ENCODE peak calls at places on chromosomes 5 and 9, in seven cellular contexts. One of them, this sample, is unnamed.

GRCh38 chr9:120733190-120733589 is 18.9 kb upstream of the MEGF9 start:
- DNase-seq in OCI-LY7: no peak
- DNase-seq in HFF-Myc: no peak
- DNase-seq in upper lobe of left lung: no peak
- DNase-seq in coronary artery: peak
- DNase-seq in GM12865: no peak
- DNase-seq in IMR-90: peak
- DNase-seq in this sample: no peak

GRCh38 chr5:54362992-54363630 is 52.7 kb upstream of the ARL15 start:
- DNase-seq in OCI-LY7: no peak
- DNase-seq in HFF-Myc: no peak
- DNase-seq in upper lobe of left lung: no peak
- DNase-seq in coronary artery: no peak
- DNase-seq in GM12865: no peak
- DNase-seq in IMR-90: no peak
- DNase-seq in this sample: no peak

GRCh38 chr5:41722359-41722950 is 147.8 kb downstream of the OXCT1 start:
- DNase-seq in OCI-LY7: no peak
- DNase-seq in HFF-Myc: no peak
- DNase-seq in upper lobe of left lung: no peak
- DNase-seq in coronary artery: no peak
- DNase-seq in GM12865: no peak
- DNase-seq in IMR-90: peak
- DNase-seq in this sample: no peak

GRCh38 chr5:41924872-41925554 is at the start of gene FBXO4:
- DNase-seq in OCI-LY7: no peak
- DNase-seq in HFF-Myc: peak
- DNase-seq in upper lobe of left lung: peak
- DNase-seq in coronary artery: peak
- DNase-seq in GM12865: peak
- DNase-seq in IMR-90: peak
- DNase-seq in this sample: peak

GRCh38 chr9:137406085-137406773 is 16.7 kb downstream of the EXD3 start:
- DNase-seq in OCI-LY7: no peak
- DNase-seq in HFF-Myc: no peak
- DNase-seq in upper lobe of left lung: peak
- DNase-seq in coronary artery: no peak
- DNase-seq in GM12865: no peak
- DNase-seq in IMR-90: no peak
- DNase-seq in this sample: no peak

GRCh38 chr9:81759680-81760215 is 70.4 kb upstream of the TLE1 start:
- DNase-seq in OCI-LY7: no peak
- DNase-seq in HFF-Myc: peak
- DNase-seq in upper lobe of left lung: no peak
- DNase-seq in coronary artery: no peak
- DNase-seq in GM12865: no peak
- DNase-seq in IMR-90: peak
- DNase-seq in this sample: peak

GRCh38 chr5:179118756-179119414 is 58.7 kb downstream of the ZNF354C start:
- DNase-seq in OCI-LY7: no peak
- DNase-seq in HFF-Myc: no peak
- DNase-seq in upper lobe of left lung: no peak
- DNase-seq in coronary artery: peak
- DNase-seq in GM12865: no peak
- DNase-seq in IMR-90: no peak
- DNase-seq in this sample: no peak

GRCh38 chr9:30774326-30774725 is 1610.1 kb upstream of the ACO1 start:
- DNase-seq in OCI-LY7: no peak
- DNase-seq in HFF-Myc: no peak
- DNase-seq in upper lobe of left lung: peak
- DNase-seq in coronary artery: no peak
- DNase-seq in GM12865: peak
- DNase-seq in IMR-90: no peak
- DNase-seq in this sample: no peak

DNA sequence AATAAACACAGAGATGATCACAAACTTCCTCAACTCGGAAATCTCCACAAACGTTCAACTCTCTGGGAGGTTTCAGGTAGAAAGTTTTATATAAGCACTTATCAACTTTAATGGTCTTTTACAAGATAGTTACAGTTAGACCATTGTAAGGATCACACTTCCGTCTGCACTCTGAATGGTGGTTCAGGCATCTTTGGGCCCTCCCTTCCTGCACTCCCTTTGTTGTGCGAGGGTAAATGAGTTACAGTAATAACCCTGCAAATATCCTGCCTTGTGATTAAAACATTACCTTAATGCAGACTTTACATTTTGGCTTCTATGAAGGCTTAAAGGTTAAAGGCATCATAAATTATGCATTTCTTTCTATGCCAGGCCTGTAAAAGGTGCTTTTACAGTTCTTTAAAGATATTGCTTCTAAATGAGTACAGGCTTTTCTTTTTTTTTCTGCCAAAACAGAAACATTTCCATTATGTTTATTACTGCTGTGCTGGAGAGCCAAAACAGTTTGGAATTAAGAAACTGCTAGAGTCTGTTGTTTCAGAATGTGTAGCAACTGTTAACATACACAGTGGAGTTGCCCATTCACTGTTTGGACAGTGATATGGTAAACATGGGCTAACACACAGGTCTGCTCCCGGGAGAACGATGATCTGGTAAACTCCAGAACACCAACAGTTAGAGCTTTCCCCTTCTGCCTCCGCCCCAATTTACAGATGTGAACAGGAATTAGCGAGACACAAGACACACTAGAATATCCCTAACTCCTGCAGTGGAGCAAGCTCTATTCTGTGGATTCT is 1.1 kb downstream of the PRUNE2 start:
- DNase-seq in OCI-LY7: no peak
- DNase-seq in HFF-Myc: no peak
- DNase-seq in upper lobe of left lung: no peak
- DNase-seq in coronary artery: no peak
- DNase-seq in GM12865: no peak
- DNase-seq in IMR-90: no peak
- DNase-seq in this sample: no peak
- H3K4me3 ChIP-seq in OCI-LY7: no peak
- H3K4me3 ChIP-seq in HFF-Myc: peak
- H3K4me3 ChIP-seq in upper lobe of left lung: peak
- H3K4me3 ChIP-seq in coronary artery: peak
- H3K4me3 ChIP-seq in GM12865: no peak
- H3K4me3 ChIP-seq in IMR-90: peak
- H3K4me3 ChIP-seq in this sample: no peak

DNA sequence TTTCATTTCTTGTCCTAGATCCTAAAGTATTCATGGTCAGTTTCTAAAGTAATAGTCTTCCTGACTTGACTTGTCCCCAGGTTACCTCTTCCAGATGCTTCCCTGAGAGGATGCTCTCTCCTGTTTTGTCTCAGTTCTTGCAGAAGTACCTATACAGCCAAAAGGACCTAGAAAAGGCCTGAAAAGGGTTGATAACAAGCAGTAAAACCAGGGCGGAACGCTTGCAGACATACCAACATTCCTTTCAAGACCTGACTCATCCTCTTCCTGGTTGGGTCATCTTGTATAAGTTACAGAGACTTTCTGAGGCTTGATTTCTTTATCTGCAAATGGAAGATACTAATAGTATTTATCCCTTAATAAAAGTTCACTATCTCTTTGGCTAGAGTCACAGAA is 77.2 kb upstream of the ZFAND5 start:
- DNase-seq in OCI-LY7: no peak
- DNase-seq in HFF-Myc: peak
- DNase-seq in upper lobe of left lung: no peak
- DNase-seq in coronary artery: no peak
- DNase-seq in GM12865: no peak
- DNase-seq in IMR-90: peak
- DNase-seq in this sample: peak
- H3K4me3 ChIP-seq in OCI-LY7: no peak
- H3K4me3 ChIP-seq in HFF-Myc: no peak
- H3K4me3 ChIP-seq in upper lobe of left lung: no peak
- H3K4me3 ChIP-seq in coronary artery: no peak
- H3K4me3 ChIP-seq in GM12865: no peak
- H3K4me3 ChIP-seq in IMR-90: no peak
- H3K4me3 ChIP-seq in this sample: no peak

DNA sequence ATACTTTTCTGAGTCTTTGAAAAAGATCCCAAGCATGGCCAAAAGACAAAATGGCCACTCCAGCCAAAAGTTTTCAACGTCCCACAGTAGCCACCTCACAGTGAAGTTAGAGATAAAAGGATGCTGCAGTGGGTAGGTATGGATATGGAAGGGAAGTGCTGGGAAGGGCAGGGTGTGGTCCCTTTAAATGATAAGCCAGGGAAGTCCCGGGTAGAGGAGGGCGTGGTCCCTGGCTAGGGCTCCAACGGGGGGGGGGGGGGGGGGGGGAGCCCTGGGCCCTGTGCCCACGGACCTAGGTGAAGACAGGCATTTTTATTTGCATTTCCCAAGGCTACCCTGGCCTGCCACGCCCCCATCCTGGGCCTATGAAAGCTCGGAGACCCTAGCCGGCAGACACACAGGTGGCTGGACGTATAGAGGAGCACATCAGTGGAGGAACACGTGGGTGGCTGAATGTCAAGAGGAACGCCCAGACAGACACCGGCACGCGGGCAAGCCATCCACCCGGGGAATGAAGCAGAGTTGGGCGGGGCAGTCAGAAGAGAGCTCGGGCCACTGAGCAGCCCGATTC is 306.7 kb downstream of the NFIB start:
- DNase-seq in OCI-LY7: no peak
- DNase-seq in HFF-Myc: no peak
- DNase-seq in upper lobe of left lung: peak
- DNase-seq in coronary artery: no peak
- DNase-seq in GM12865: no peak
- DNase-seq in IMR-90: no peak
- DNase-seq in this sample: no peak
- H3K4me3 ChIP-seq in OCI-LY7: no peak
- H3K4me3 ChIP-seq in HFF-Myc: no peak
- H3K4me3 ChIP-seq in upper lobe of left lung: no peak
- H3K4me3 ChIP-seq in coronary artery: no peak
- H3K4me3 ChIP-seq in GM12865: no peak
- H3K4me3 ChIP-seq in IMR-90: no peak
- H3K4me3 ChIP-seq in this sample: no peak

GRCh38 chr5:154966081-154966841 is 25.4 kb downstream of the MRPL22 start:
- DNase-seq in OCI-LY7: no peak
- DNase-seq in HFF-Myc: no peak
- DNase-seq in upper lobe of left lung: no peak
- DNase-seq in coronary artery: no peak
- DNase-seq in GM12865: no peak
- DNase-seq in IMR-90: no peak
- DNase-seq in this sample: no peak
- H3K4me3 ChIP-seq in OCI-LY7: no peak
- H3K4me3 ChIP-seq in HFF-Myc: no peak
- H3K4me3 ChIP-seq in upper lobe of left lung: peak
- H3K4me3 ChIP-seq in coronary artery: no peak
- H3K4me3 ChIP-seq in GM12865: no peak
- H3K4me3 ChIP-seq in IMR-90: no peak
- H3K4me3 ChIP-seq in this sample: no peak

GRCh38 chr5:68669864-68670263 is 423.9 kb upstream of the SLC30A5 start:
- DNase-seq in OCI-LY7: no peak
- DNase-seq in HFF-Myc: no peak
- DNase-seq in upper lobe of left lung: no peak
- DNase-seq in coronary artery: no peak
- DNase-seq in GM12865: no peak
- DNase-seq in IMR-90: no peak
- DNase-seq in this sample: no peak

GRCh38 chr5:68673451-68674180 is 420.2 kb upstream of the SLC30A5 start:
- DNase-seq in OCI-LY7: no peak
- DNase-seq in HFF-Myc: no peak
- DNase-seq in upper lobe of left lung: no peak
- DNase-seq in coronary artery: no peak
- DNase-seq in GM12865: no peak
- DNase-seq in IMR-90: no peak
- DNase-seq in this sample: no peak
- H3K4me3 ChIP-seq in OCI-LY7: no peak
- H3K4me3 ChIP-seq in HFF-Myc: no peak
- H3K4me3 ChIP-seq in upper lobe of left lung: peak
- H3K4me3 ChIP-seq in coronary artery: no peak
- H3K4me3 ChIP-seq in GM12865: no peak
- H3K4me3 ChIP-seq in IMR-90: no peak
- H3K4me3 ChIP-seq in this sample: no peak

GRCh38 chr9:36276840-36277239 is 18.6 kb upstream of the GNE start:
- DNase-seq in OCI-LY7: no peak
- DNase-seq in HFF-Myc: peak
- DNase-seq in upper lobe of left lung: no peak
- DNase-seq in coronary artery: no peak
- DNase-seq in GM12865: no peak
- DNase-seq in IMR-90: peak
- DNase-seq in this sample: peak

GRCh38 chr9:36280989-36281388 is 22.7 kb upstream of the GNE start:
- DNase-seq in OCI-LY7: no peak
- DNase-seq in HFF-Myc: no peak
- DNase-seq in upper lobe of left lung: no peak
- DNase-seq in coronary artery: no peak
- DNase-seq in GM12865: no peak
- DNase-seq in IMR-90: no peak
- DNase-seq in this sample: no peak

GRCh38 chr9:36275060-36275459 is 16.8 kb upstream of the GNE start:
- DNase-seq in OCI-LY7: no peak
- DNase-seq in HFF-Myc: no peak
- DNase-seq in upper lobe of left lung: no peak
- DNase-seq in coronary artery: no peak
- DNase-seq in GM12865: no peak
- DNase-seq in IMR-90: no peak
- DNase-seq in this sample: no peak

GRCh38 chr9:36278243-36278642 is 20.0 kb upstream of the GNE start:
- DNase-seq in OCI-LY7: no peak
- DNase-seq in HFF-Myc: no peak
- DNase-seq in upper lobe of left lung: no peak
- DNase-seq in coronary artery: no peak
- DNase-seq in GM12865: no peak
- DNase-seq in IMR-90: no peak
- DNase-seq in this sample: no peak

GRCh38 chr9:36276254-36276653 is 18.0 kb upstream of the GNE start:
- DNase-seq in OCI-LY7: no peak
- DNase-seq in HFF-Myc: no peak
- DNase-seq in upper lobe of left lung: no peak
- DNase-seq in coronary artery: no peak
- DNase-seq in GM12865: no peak
- DNase-seq in IMR-90: no peak
- DNase-seq in this sample: no peak
- H3K4me3 ChIP-seq in OCI-LY7: no peak
- H3K4me3 ChIP-seq in HFF-Myc: peak
- H3K4me3 ChIP-seq in upper lobe of left lung: peak
- H3K4me3 ChIP-seq in coronary artery: no peak
- H3K4me3 ChIP-seq in GM12865: no peak
- H3K4me3 ChIP-seq in IMR-90: peak
- H3K4me3 ChIP-seq in this sample: peak

GRCh38 chr9:125843646-125844045 is 96.5 kb downstream of the PBX3 start:
- DNase-seq in OCI-LY7: no peak
- DNase-seq in HFF-Myc: no peak
- DNase-seq in upper lobe of left lung: no peak
- DNase-seq in coronary artery: no peak
- DNase-seq in GM12865: no peak
- DNase-seq in IMR-90: peak
- DNase-seq in this sample: no peak
- H3K4me3 ChIP-seq in OCI-LY7: no peak
- H3K4me3 ChIP-seq in HFF-Myc: no peak
- H3K4me3 ChIP-seq in upper lobe of left lung: no peak
- H3K4me3 ChIP-seq in coronary artery: peak
- H3K4me3 ChIP-seq in GM12865: no peak
- H3K4me3 ChIP-seq in IMR-90: no peak
- H3K4me3 ChIP-seq in this sample: no peak

DNA sequence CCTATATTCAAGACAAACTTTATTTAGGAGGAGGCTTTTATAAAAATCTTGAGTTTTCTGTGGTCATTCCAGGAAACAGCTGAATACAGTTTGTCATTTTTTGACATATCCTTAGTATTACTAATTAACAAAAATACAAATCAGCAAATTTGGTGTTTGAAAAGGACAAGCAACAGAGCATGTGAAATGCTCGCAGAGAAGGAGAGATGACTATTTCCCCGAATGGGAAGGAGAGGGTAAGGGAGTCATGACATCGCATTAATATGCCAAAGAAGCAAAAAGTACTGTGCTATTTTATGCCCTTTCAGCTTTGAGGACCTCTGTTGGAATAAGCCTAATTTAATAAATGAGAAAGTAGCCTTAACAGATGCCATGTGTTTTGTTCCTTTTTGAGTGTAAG is 1.8 kb downstream of the SMIM15 start:
- DNase-seq in OCI-LY7: no peak
- DNase-seq in HFF-Myc: no peak
- DNase-seq in upper lobe of left lung: no peak
- DNase-seq in coronary artery: no peak
- DNase-seq in GM12865: no peak
- DNase-seq in IMR-90: no peak
- DNase-seq in this sample: no peak
- H3K4me3 ChIP-seq in OCI-LY7: peak
- H3K4me3 ChIP-seq in HFF-Myc: peak
- H3K4me3 ChIP-seq in upper lobe of left lung: no peak
- H3K4me3 ChIP-seq in coronary artery: no peak
- H3K4me3 ChIP-seq in GM12865: no peak
- H3K4me3 ChIP-seq in IMR-90: no peak
- H3K4me3 ChIP-seq in this sample: no peak

This sample was measured in SJSA1.